ENCODE peak calls at places on chromosomes 3 and 15, in six cellular contexts. One of them, this sample, is unnamed.

GRCh38 chr3:156867174-156867573 is 41.0 kb downstream of the LEKR1 start:
- DNase-seq in endodermal cell: no peak
- DNase-seq in OCI-LY7: no peak
- DNase-seq in cardiac muscle cell: no peak
- DNase-seq in testis: no peak
- DNase-seq in Caco-2: no peak
- DNase-seq in this sample: no peak

GRCh38 chr15:90160781-90161727 is 40.1 kb upstream of the SEMA4B start:
- DNase-seq in endodermal cell: peak; percentile 59
- DNase-seq in OCI-LY7: no peak
- DNase-seq in cardiac muscle cell: no peak
- DNase-seq in testis: no peak
- DNase-seq in Caco-2: no peak
- DNase-seq in this sample: no peak

GRCh38 chr15:82882250-82882928 is 70.1 kb downstream of the HOMER2 start:
- DNase-seq in endodermal cell: no peak
- DNase-seq in OCI-LY7: no peak
- DNase-seq in cardiac muscle cell: no peak
- DNase-seq in testis: no peak
- DNase-seq in Caco-2: no peak
- DNase-seq in this sample: no peak

GRCh38 chr3:52777959-52778805 is 783 bp downstream of the ITIH1 start:
- DNase-seq in endodermal cell: peak; percentile 35
- DNase-seq in OCI-LY7: no peak
- DNase-seq in cardiac muscle cell: no peak
- DNase-seq in testis: no peak
- DNase-seq in Caco-2: no peak
- DNase-seq in this sample: no peak

GRCh38 chr3:140091143-140091542 is 156.2 kb downstream of the CLSTN2 start:
- DNase-seq in endodermal cell: no peak
- DNase-seq in OCI-LY7: no peak
- DNase-seq in cardiac muscle cell: peak; percentile 1
- DNase-seq in testis: no peak
- DNase-seq in Caco-2: no peak
- DNase-seq in this sample: peak; percentile 51

GRCh38 chr15:40472171-40472727 is 1.5 kb downstream of the CHST14 start:
- DNase-seq in endodermal cell: no peak
- DNase-seq in OCI-LY7: no peak
- DNase-seq in cardiac muscle cell: no peak
- DNase-seq in testis: no peak
- DNase-seq in Caco-2: no peak
- DNase-seq in this sample: no peak

GRCh38 chr3:82954486-82954885 is 1193.0 kb upstream of the GBE1 start:
- DNase-seq in endodermal cell: no peak
- DNase-seq in OCI-LY7: no peak
- DNase-seq in cardiac muscle cell: no peak
- DNase-seq in testis: no peak
- DNase-seq in Caco-2: no peak
- DNase-seq in this sample: no peak

GRCh38 chr3:179957264-179957845 is 79.4 kb downstream of the PEX5L start:
- DNase-seq in endodermal cell: no peak
- DNase-seq in OCI-LY7: no peak
- DNase-seq in cardiac muscle cell: no peak
- DNase-seq in testis: no peak
- DNase-seq in Caco-2: no peak
- DNase-seq in this sample: no peak

GRCh38 chr15:89395996-89396395 is 61.4 kb upstream of the POLG start:
- DNase-seq in endodermal cell: no peak
- DNase-seq in OCI-LY7: no peak
- DNase-seq in cardiac muscle cell: no peak
- DNase-seq in testis: no peak
- DNase-seq in Caco-2: no peak
- DNase-seq in this sample: peak; percentile 29

GRCh38 chr15:71333839-71334238 is 218.6 kb downstream of the THSD4 start:
- DNase-seq in endodermal cell: no peak
- DNase-seq in OCI-LY7: no peak
- DNase-seq in cardiac muscle cell: peak; percentile 71
- DNase-seq in testis: no peak
- DNase-seq in Caco-2: no peak
- DNase-seq in this sample: peak; percentile 71

GRCh38 chr15:41492597-41493204 is 973 bp upstream of the ITPKA start:
- DNase-seq in endodermal cell: no peak
- DNase-seq in OCI-LY7: no peak
- DNase-seq in cardiac muscle cell: no peak
- DNase-seq in testis: no peak
- DNase-seq in Caco-2: no peak
- DNase-seq in this sample: no peak

GRCh38 chr15:27473846-27474245 is 502.9 kb downstream of the GABRG3 start:
- DNase-seq in endodermal cell: no peak
- DNase-seq in OCI-LY7: no peak
- DNase-seq in cardiac muscle cell: no peak
- DNase-seq in testis: no peak
- DNase-seq in Caco-2: no peak
- DNase-seq in this sample: no peak

GRCh38 chr3:6447166-6447801 is 413.6 kb upstream of the GRM7 start:
- DNase-seq in endodermal cell: no peak
- DNase-seq in OCI-LY7: no peak
- DNase-seq in cardiac muscle cell: no peak
- DNase-seq in testis: no peak
- DNase-seq in Caco-2: no peak
- DNase-seq in this sample: no peak

GRCh38 chr3:115401891-115402501 is 221.3 kb upstream of the GAP43 start:
- DNase-seq in endodermal cell: no peak
- DNase-seq in OCI-LY7: no peak
- DNase-seq in cardiac muscle cell: peak; percentile 76
- DNase-seq in testis: no peak
- DNase-seq in Caco-2: no peak
- DNase-seq in this sample: peak; percentile 60

GRCh38 chr3:133293397-133294107 is 106.3 kb upstream of the BFSP2 start:
- DNase-seq in endodermal cell: no peak
- DNase-seq in OCI-LY7: no peak
- DNase-seq in cardiac muscle cell: no peak
- DNase-seq in testis: no peak
- DNase-seq in Caco-2: no peak
- DNase-seq in this sample: no peak

GRCh38 chr3:187646906-187647660 is 23.1 kb downstream of the SST start:
- DNase-seq in endodermal cell: no peak
- DNase-seq in OCI-LY7: no peak
- DNase-seq in cardiac muscle cell: no peak
- DNase-seq in testis: no peak
- DNase-seq in Caco-2: no peak
- DNase-seq in this sample: no peak

GRCh38 chr3:185825379-185825638 is 467 bp upstream of the IGF2BP2 start:
- DNase-seq in endodermal cell: no peak
- DNase-seq in OCI-LY7: no peak
- DNase-seq in cardiac muscle cell: no peak
- DNase-seq in testis: no peak
- DNase-seq in Caco-2: no peak
- DNase-seq in this sample: no peak

GRCh38 chr3:138861755-138862333 is 27.1 kb upstream of the PIK3CB start:
- DNase-seq in endodermal cell: peak; percentile 93
- DNase-seq in OCI-LY7: no peak
- DNase-seq in cardiac muscle cell: peak; percentile 23
- DNase-seq in testis: no peak
- DNase-seq in Caco-2: no peak
- DNase-seq in this sample: no peak

GRCh38 chr3:138862531-138862923 is 27.8 kb upstream of the PIK3CB start:
- DNase-seq in endodermal cell: peak; percentile 80
- DNase-seq in OCI-LY7: peak; percentile 5
- DNase-seq in cardiac muscle cell: peak; percentile 14
- DNase-seq in testis: no peak
- DNase-seq in Caco-2: no peak
- DNase-seq in this sample: no peak

GRCh38 chr3:138867996-138868395 is 33.3 kb upstream of the PIK3CB start:
- DNase-seq in endodermal cell: no peak
- DNase-seq in OCI-LY7: no peak
- DNase-seq in cardiac muscle cell: no peak
- DNase-seq in testis: no peak
- DNase-seq in Caco-2: no peak
- DNase-seq in this sample: no peak

GRCh38 chr3:138863776-138864113 is 29.0 kb upstream of the PIK3CB start:
- DNase-seq in endodermal cell: no peak
- DNase-seq in OCI-LY7: no peak
- DNase-seq in cardiac muscle cell: no peak
- DNase-seq in testis: no peak
- DNase-seq in Caco-2: no peak
- DNase-seq in this sample: no peak

GRCh38 chr3:138862924-138863775 is 28.4 kb upstream of the PIK3CB start:
- DNase-seq in endodermal cell: peak; percentile 87
- DNase-seq in OCI-LY7: no peak
- DNase-seq in cardiac muscle cell: peak; percentile 63
- DNase-seq in testis: no peak
- DNase-seq in Caco-2: peak; percentile 93
- DNase-seq in this sample: peak; percentile 61
- H3K4me3 ChIP-seq in endodermal cell: peak overlapping the region; percentile 67
- H3K4me3 ChIP-seq in OCI-LY7: no peak overlapping the region
- H3K4me3 ChIP-seq in cardiac muscle cell: no peak overlapping the region
- H3K4me3 ChIP-seq in testis: no peak overlapping the region
- H3K4me3 ChIP-seq in Caco-2: no peak overlapping the region
- H3K4me3 ChIP-seq in this sample: no peak overlapping the region

GRCh38 chr3:4827767-4828166 is 151.5 kb upstream of the BHLHE40 start:
- DNase-seq in endodermal cell: no peak
- DNase-seq in OCI-LY7: no peak
- DNase-seq in cardiac muscle cell: no peak
- DNase-seq in testis: peak; percentile 62
- DNase-seq in Caco-2: no peak
- DNase-seq in this sample: no peak
- H3K4me1 ChIP-seq in endodermal cell: peaks cover 9% of the 10 kb centered on the region
- H3K4me1 ChIP-seq in OCI-LY7: peaks cover 10% of the 10 kb centered on the region
- H3K4me1 ChIP-seq in cardiac muscle cell: peaks cover 22% of the 10 kb centered on the region
- H3K4me1 ChIP-seq in testis: peaks cover 36% of the 10 kb centered on the region
- H3K4me1 ChIP-seq in Caco-2: peaks cover 18% of the 10 kb centered on the region
- H3K4me1 ChIP-seq in this sample: peaks cover 45% of the 10 kb centered on the region

GRCh38 chr3:172131746-172132145 is 92.4 kb downstream of the FNDC3B start:
- DNase-seq in endodermal cell: no peak
- DNase-seq in OCI-LY7: no peak
- DNase-seq in cardiac muscle cell: no peak
- DNase-seq in testis: no peak
- DNase-seq in Caco-2: no peak
- DNase-seq in this sample: no peak
- H3K36me3 ChIP-seq in endodermal cell: peaks cover 52% of the 10 kb centered on the region
- H3K36me3 ChIP-seq in OCI-LY7: no peaks in the 10 kb centered on the region
- H3K36me3 ChIP-seq in cardiac muscle cell: no peaks in the 10 kb centered on the region
- H3K36me3 ChIP-seq in testis: no peaks in the 10 kb centered on the region
- H3K36me3 ChIP-seq in Caco-2: no peaks in the 10 kb centered on the region
- H3K36me3 ChIP-seq in this sample: peaks cover 28% of the 10 kb centered on the region

DNA sequence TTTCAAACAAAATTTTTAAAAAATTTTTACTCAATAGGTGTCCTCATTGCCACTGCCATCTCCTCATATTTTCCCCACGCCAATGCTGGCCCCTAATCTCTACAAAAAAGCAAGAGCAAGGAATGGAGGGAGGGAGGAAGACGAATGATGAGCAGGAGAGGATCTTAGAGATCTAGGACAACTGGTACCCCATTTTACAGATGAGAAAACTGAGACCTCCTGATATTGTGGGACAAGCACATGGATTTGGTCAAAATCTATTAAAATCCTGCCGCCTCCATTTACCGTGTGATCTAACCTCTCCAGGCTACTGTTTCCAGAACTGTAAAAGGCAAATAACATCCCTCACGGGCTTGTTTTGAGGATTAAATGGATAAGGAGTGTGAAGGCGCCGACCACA is 4.6 kb downstream of the HEG1 start:
- DNase-seq in endodermal cell: no peak
- DNase-seq in OCI-LY7: no peak
- DNase-seq in cardiac muscle cell: no peak
- DNase-seq in testis: no peak
- DNase-seq in Caco-2: no peak
- DNase-seq in this sample: no peak
- H3K4me3 ChIP-seq in endodermal cell: no peak overlapping the region
- H3K4me3 ChIP-seq in OCI-LY7: no peak overlapping the region
- H3K4me3 ChIP-seq in cardiac muscle cell: no peak overlapping the region
- H3K4me3 ChIP-seq in testis: no peak overlapping the region
- H3K4me3 ChIP-seq in Caco-2: no peak overlapping the region
- H3K4me3 ChIP-seq in this sample: no peak overlapping the region

DNA sequence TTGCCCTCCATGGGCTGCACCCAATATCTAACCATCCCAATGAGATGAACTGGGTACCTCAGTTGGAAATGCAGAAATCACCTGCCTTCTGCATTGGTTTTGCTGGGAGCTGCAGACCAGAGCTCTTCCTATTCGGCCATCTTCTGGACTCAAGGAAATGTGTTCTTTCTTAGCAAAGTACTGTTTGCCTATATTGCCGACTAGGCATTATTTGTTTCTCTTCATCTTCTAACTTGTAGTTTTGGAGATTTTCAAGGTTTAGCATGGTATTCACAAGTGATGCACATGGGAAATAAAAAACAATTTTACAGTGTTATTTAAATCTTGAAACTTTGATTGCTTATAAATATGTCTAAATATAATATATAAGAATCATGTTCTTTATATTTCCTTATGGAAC is 377.8 kb upstream of the POU1F1 start:
- DNase-seq in endodermal cell: no peak
- DNase-seq in OCI-LY7: no peak
- DNase-seq in cardiac muscle cell: no peak
- DNase-seq in testis: no peak
- DNase-seq in Caco-2: no peak
- DNase-seq in this sample: no peak
- H3K4me1 ChIP-seq in endodermal cell: no peaks in the 10 kb centered on the region
- H3K4me1 ChIP-seq in OCI-LY7: no peaks in the 10 kb centered on the region
- H3K4me1 ChIP-seq in cardiac muscle cell: no peaks in the 10 kb centered on the region
- H3K4me1 ChIP-seq in testis: no peaks in the 10 kb centered on the region
- H3K4me1 ChIP-seq in Caco-2: no peaks in the 10 kb centered on the region
- H3K4me1 ChIP-seq in this sample: no peaks in the 10 kb centered on the region

DNA sequence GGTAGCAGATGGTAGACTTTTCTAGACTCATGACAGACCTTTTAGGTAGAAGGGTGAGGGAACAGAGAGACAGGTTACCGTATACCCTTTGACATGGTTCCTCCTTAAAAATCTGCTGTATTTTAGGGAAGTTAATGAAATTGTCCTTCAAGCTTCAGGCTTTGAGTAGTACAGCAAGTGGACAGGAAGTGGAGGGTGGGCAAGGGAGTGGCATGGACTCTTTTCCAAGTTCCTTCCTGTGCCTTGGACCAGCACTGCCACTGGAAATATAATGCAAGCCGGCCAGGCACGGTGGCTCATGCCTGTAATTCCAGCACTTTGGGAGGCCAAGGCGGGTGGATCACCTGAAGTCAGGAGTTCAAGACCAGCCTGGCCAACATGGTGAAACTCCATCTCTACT is 156.1 kb upstream of the LRRFIP2 start:
- DNase-seq in endodermal cell: no peak
- DNase-seq in OCI-LY7: no peak
- DNase-seq in cardiac muscle cell: no peak
- DNase-seq in testis: no peak
- DNase-seq in Caco-2: no peak
- DNase-seq in this sample: no peak
- H3K36me3 ChIP-seq in endodermal cell: peaks cover 86% of the 10 kb centered on the region
- H3K36me3 ChIP-seq in OCI-LY7: peaks cover 70% of the 10 kb centered on the region
- H3K36me3 ChIP-seq in cardiac muscle cell: peaks cover 71% of the 10 kb centered on the region
- H3K36me3 ChIP-seq in testis: no peaks in the 10 kb centered on the region
- H3K36me3 ChIP-seq in Caco-2: no peaks in the 10 kb centered on the region
- H3K36me3 ChIP-seq in this sample: peaks cover 81% of the 10 kb centered on the region

This sample was measured in adipocyte.